ENCODE peak calls at places on chromosomes 6 and 20, in four cellular contexts. M is PC-3, H is mesenchymal stem cell, N is mesendoderm. L is an unnamed sample.

GRCh38 chr6:166419268-166419667 is 36.5 kb upstream of the MPC1 start:
- DNase-seq in M (peak), H (peak), N (no peak), L (peak)

GRCh38 chr6:39865011-39865888 is 69.0 kb downstream of the MOCS1 start:
- DNase-seq in M (peak), H (peak), N (peak), L (peak)

GRCh38 chr6:134706806-134707205 is 243.1 kb downstream of the ALDH8A1 start:
- DNase-seq in M (no peak), H (no peak), N (peak), L (no peak)

GRCh38 chr20:17660667-17661066 is 21.4 kb downstream of the RRBP1 start:
- DNase-seq in M (no peak), H (no peak), N (no peak), L (no peak)

GRCh38 chr20:52087471-52087870 is 104.1 kb downstream of the ZFP64 start:
- DNase-seq in M (no peak), H (no peak), N (no peak), L (peak)

GRCh38 chr20:44756011-44756688 is 10.5 kb downstream of the KCNK15 start:
- DNase-seq in M (no peak), H (no peak), N (no peak), L (no peak)

GRCh38 chr6:170221753-170222400 is 69.0 kb downstream of the DLL1 start:
- DNase-seq in M (no peak), H (no peak), N (no peak), L (no peak)

GRCh38 chr6:33204415-33205171 is at the start of gene HSD17B8:
- DNase-seq in M (peak), H (peak), N (peak), L (peak)

GRCh38 chr6:144536079-144536478 is 250.9 kb downstream of the UTRN start:
- DNase-seq in M (no peak), H (no peak), N (no peak), L (no peak)

GRCh38 chr6:147154454-147154853 is 49.8 kb upstream of the STXBP5 start:
- DNase-seq in M (peak), H (no peak), N (no peak), L (peak)

GRCh38 chr6:33204165-33204414 is 365 bp upstream of the HSD17B8 start:
- DNase-seq in M (no peak), H (no peak), N (no peak), L (no peak)

GRCh38 chr20:57977588-57977987 is 250.9 kb downstream of the ANKRD60 start:
- DNase-seq in M (no peak), H (no peak), N (no peak), L (no peak)

GRCh38 chr6:89385156-89385667 is 26.9 kb downstream of the RRAGD start:
- DNase-seq in M (peak), H (no peak), N (peak), L (peak)

GRCh38 chr20:47032969-47033578 is 138.4 kb downstream of the EYA2 start:
- DNase-seq in M (peak), H (no peak), N (no peak), L (no peak)

GRCh38 chr6:79468116-79468515 is 69.1 kb downstream of the LCA5 start:
- DNase-seq in M (no peak), H (peak), N (peak), L (no peak)

GRCh38 chr20:37276494-37277252 is 12.8 kb upstream of the MANBAL start:
- DNase-seq in M (peak), H (peak), N (no peak), L (peak)

GRCh38 chr6:13251242-13251641 is 77.1 kb downstream of the TBC1D7 start:
- DNase-seq in M (no peak), H (no peak), N (no peak), L (no peak)

GRCh38 chr6:169386431-169387057 is 132.9 kb upstream of the THBS2 start:
- DNase-seq in M (no peak), H (no peak), N (no peak), L (no peak)

GRCh38 chr20:50144362-50144761 is 9.2 kb downstream of the PEDS1 start:
- DNase-seq in M (peak), H (peak), N (peak), L (peak)
- H3K9ac ChIP-seq in M (peak), H (peak), N (no peak), L (no peak)

GRCh38 chr6:139981810-139982550 is 607.5 kb upstream of the CITED2 start:
- DNase-seq in M (peak), H (peak), N (peak), L (peak)

GRCh38 chr6:139983555-139984276 is 609.3 kb upstream of the CITED2 start:
- DNase-seq in M (peak), H (peak), N (no peak), L (peak)

GRCh38 chr6:139981066-139981624 is 606.7 kb upstream of the CITED2 start:
- DNase-seq in M (no peak), H (peak), N (no peak), L (no peak)

GRCh38 chr6:139984317-139984716 is 609.9 kb upstream of the CITED2 start:
- DNase-seq in M (no peak), H (no peak), N (no peak), L (no peak)

GRCh38 chr6:139982652-139983051 is 608.2 kb upstream of the CITED2 start:
- DNase-seq in M (peak), H (peak), N (peak), L (peak)
- H3K4me3 ChIP-seq in M (no peak), H (no peak), N (no peak), L (no peak)

GRCh38 chr20:38473353-38473795 is 731 bp downstream of the RALGAPB start:
- DNase-seq in M (peak), H (peak), N (peak), L (peak)
- H3K9ac ChIP-seq in M (peak), H (peak), N (peak), L (peak)

DNA sequence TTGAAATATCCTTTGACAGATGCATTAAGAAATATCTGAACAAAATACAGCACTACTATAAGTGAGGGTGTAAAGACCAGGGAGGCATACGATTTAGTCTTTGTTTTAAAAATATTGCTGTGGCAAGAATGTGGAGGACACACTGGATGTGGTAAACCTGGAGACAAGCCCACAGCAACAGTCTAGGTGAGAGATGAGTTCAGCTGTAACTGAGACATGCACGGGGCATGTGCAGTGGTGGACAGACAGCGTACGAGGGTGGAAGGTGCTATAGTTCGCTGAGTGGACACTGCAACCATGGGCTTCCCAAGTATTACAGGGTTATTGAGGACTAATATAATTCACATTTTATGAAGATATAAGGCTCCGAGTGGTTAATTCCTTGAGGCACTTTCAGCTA is 1.8 kb downstream of the NANP start:
- DNase-seq in M (no peak), H (no peak), N (no peak), L (no peak)
- H3K4me3 ChIP-seq in M (peak), H (no peak), N (no peak), L (peak)

GRCh38 chr6:42748241-42748898 is 2.5 kb upstream of the TBCC start:
- DNase-seq in M (no peak), H (no peak), N (no peak), L (peak)
- H3K9ac ChIP-seq in M (no peak), H (peak), N (no peak), L (no peak)